ENCODE peak calls at places on chromosome 6, in nine cellular contexts. One of them, this sample, is unnamed.

GRCh38 chr6:44227138-44227770 is 3.9 kb downstream of the SLC29A1 start:
- DNase-seq in ureter: no peak
- DNase-seq in activated naive CD4-positive, alpha-beta T cell treated with anti-CD3 and anti-CD28 coated beads, Interleukin-2, amount 10 ng/mL, durations not matched to agents 7 days and 5 days: no peak
- DNase-seq in fibroblast of the aortic adventitia: no peak
- DNase-seq in stimulated activated naive CD8-positive, alpha-beta T cell treated with anti-CD3 and anti-CD28 coated beads, Interleukin-15, Interleukin-2, amounts not matched to agents 100 U/mL and 50 U/mL, for 24 hours: no peak
- DNase-seq in lower leg skin: no peak
- DNase-seq in progenitor cell of endocrine pancreas: no peak
- DNase-seq in anterior cingulate cortex: no peak
- DNase-seq in neural crest cell: no peak
- DNase-seq in this sample: no peak

GRCh38 chr6:37637562-37638413 is 59.9 kb downstream of the MDGA1 start:
- DNase-seq in ureter: no peak
- DNase-seq in activated naive CD4-positive, alpha-beta T cell treated with anti-CD3 and anti-CD28 coated beads, Interleukin-2, amount 10 ng/mL, durations not matched to agents 7 days and 5 days: no peak
- DNase-seq in fibroblast of the aortic adventitia: no peak
- DNase-seq in stimulated activated naive CD8-positive, alpha-beta T cell treated with anti-CD3 and anti-CD28 coated beads, Interleukin-15, Interleukin-2, amounts not matched to agents 100 U/mL and 50 U/mL, for 24 hours: no peak
- DNase-seq in lower leg skin: no peak
- DNase-seq in progenitor cell of endocrine pancreas: no peak
- DNase-seq in anterior cingulate cortex: no peak
- DNase-seq in neural crest cell: no peak
- DNase-seq in this sample: no peak

GRCh38 chr6:30091577-30092381 is 16.2 kb upstream of the RNF39 start:
- DNase-seq in ureter: peak
- DNase-seq in activated naive CD4-positive, alpha-beta T cell treated with anti-CD3 and anti-CD28 coated beads, Interleukin-2, amount 10 ng/mL, durations not matched to agents 7 days and 5 days: no peak
- DNase-seq in fibroblast of the aortic adventitia: peak
- DNase-seq in stimulated activated naive CD8-positive, alpha-beta T cell treated with anti-CD3 and anti-CD28 coated beads, Interleukin-15, Interleukin-2, amounts not matched to agents 100 U/mL and 50 U/mL, for 24 hours: no peak
- DNase-seq in lower leg skin: no peak
- DNase-seq in progenitor cell of endocrine pancreas: no peak
- DNase-seq in anterior cingulate cortex: no peak
- DNase-seq in neural crest cell: no peak
- DNase-seq in this sample: no peak

GRCh38 chr6:148217921-148218320 is 124.7 kb upstream of the SASH1 start:
- DNase-seq in ureter: no peak
- DNase-seq in activated naive CD4-positive, alpha-beta T cell treated with anti-CD3 and anti-CD28 coated beads, Interleukin-2, amount 10 ng/mL, durations not matched to agents 7 days and 5 days: no peak
- DNase-seq in fibroblast of the aortic adventitia: no peak
- DNase-seq in stimulated activated naive CD8-positive, alpha-beta T cell treated with anti-CD3 and anti-CD28 coated beads, Interleukin-15, Interleukin-2, amounts not matched to agents 100 U/mL and 50 U/mL, for 24 hours: no peak
- DNase-seq in lower leg skin: no peak
- DNase-seq in progenitor cell of endocrine pancreas: no peak
- DNase-seq in anterior cingulate cortex: no peak
- DNase-seq in neural crest cell: no peak
- DNase-seq in this sample: no peak

GRCh38 chr6:69791065-69791471 is 5.7 kb downstream of the LMBRD1 start:
- DNase-seq in ureter: no peak
- DNase-seq in activated naive CD4-positive, alpha-beta T cell treated with anti-CD3 and anti-CD28 coated beads, Interleukin-2, amount 10 ng/mL, durations not matched to agents 7 days and 5 days: no peak
- DNase-seq in fibroblast of the aortic adventitia: no peak
- DNase-seq in stimulated activated naive CD8-positive, alpha-beta T cell treated with anti-CD3 and anti-CD28 coated beads, Interleukin-15, Interleukin-2, amounts not matched to agents 100 U/mL and 50 U/mL, for 24 hours: no peak
- DNase-seq in lower leg skin: no peak
- DNase-seq in progenitor cell of endocrine pancreas: no peak
- DNase-seq in anterior cingulate cortex: no peak
- DNase-seq in neural crest cell: no peak
- DNase-seq in this sample: no peak

GRCh38 chr6:111980168-111980567 is 73.7 kb upstream of the CCN6 start:
- DNase-seq in ureter: no peak
- DNase-seq in activated naive CD4-positive, alpha-beta T cell treated with anti-CD3 and anti-CD28 coated beads, Interleukin-2, amount 10 ng/mL, durations not matched to agents 7 days and 5 days: no peak
- DNase-seq in fibroblast of the aortic adventitia: peak
- DNase-seq in stimulated activated naive CD8-positive, alpha-beta T cell treated with anti-CD3 and anti-CD28 coated beads, Interleukin-15, Interleukin-2, amounts not matched to agents 100 U/mL and 50 U/mL, for 24 hours: no peak
- DNase-seq in lower leg skin: no peak
- DNase-seq in progenitor cell of endocrine pancreas: no peak
- DNase-seq in anterior cingulate cortex: no peak
- DNase-seq in neural crest cell: no peak
- DNase-seq in this sample: no peak

GRCh38 chr6:7910298-7910653 is 312 bp downstream of the TXNDC5 start:
- DNase-seq in ureter: no peak
- DNase-seq in activated naive CD4-positive, alpha-beta T cell treated with anti-CD3 and anti-CD28 coated beads, Interleukin-2, amount 10 ng/mL, durations not matched to agents 7 days and 5 days: no peak
- DNase-seq in fibroblast of the aortic adventitia: no peak
- DNase-seq in stimulated activated naive CD8-positive, alpha-beta T cell treated with anti-CD3 and anti-CD28 coated beads, Interleukin-15, Interleukin-2, amounts not matched to agents 100 U/mL and 50 U/mL, for 24 hours: no peak
- DNase-seq in lower leg skin: no peak
- DNase-seq in progenitor cell of endocrine pancreas: no peak
- DNase-seq in anterior cingulate cortex: no peak
- DNase-seq in neural crest cell: peak
- DNase-seq in this sample: no peak

GRCh38 chr6:46233131-46233530 is 62.4 kb upstream of the ENPP5 start:
- DNase-seq in ureter: no peak
- DNase-seq in activated naive CD4-positive, alpha-beta T cell treated with anti-CD3 and anti-CD28 coated beads, Interleukin-2, amount 10 ng/mL, durations not matched to agents 7 days and 5 days: no peak
- DNase-seq in fibroblast of the aortic adventitia: no peak
- DNase-seq in stimulated activated naive CD8-positive, alpha-beta T cell treated with anti-CD3 and anti-CD28 coated beads, Interleukin-15, Interleukin-2, amounts not matched to agents 100 U/mL and 50 U/mL, for 24 hours: no peak
- DNase-seq in lower leg skin: no peak
- DNase-seq in progenitor cell of endocrine pancreas: no peak
- DNase-seq in anterior cingulate cortex: no peak
- DNase-seq in neural crest cell: no peak
- DNase-seq in this sample: no peak

GRCh38 chr6:75210885-75211739 is 5.3 kb upstream of the COL12A1 start:
- DNase-seq in ureter: peak
- DNase-seq in activated naive CD4-positive, alpha-beta T cell treated with anti-CD3 and anti-CD28 coated beads, Interleukin-2, amount 10 ng/mL, durations not matched to agents 7 days and 5 days: peak
- DNase-seq in fibroblast of the aortic adventitia: peak
- DNase-seq in stimulated activated naive CD8-positive, alpha-beta T cell treated with anti-CD3 and anti-CD28 coated beads, Interleukin-15, Interleukin-2, amounts not matched to agents 100 U/mL and 50 U/mL, for 24 hours: peak
- DNase-seq in lower leg skin: no peak
- DNase-seq in progenitor cell of endocrine pancreas: no peak
- DNase-seq in anterior cingulate cortex: peak
- DNase-seq in neural crest cell: peak
- DNase-seq in this sample: no peak

GRCh38 chr6:94736231-94736630 is 841.1 kb upstream of the MANEA start:
- DNase-seq in ureter: no peak
- DNase-seq in activated naive CD4-positive, alpha-beta T cell treated with anti-CD3 and anti-CD28 coated beads, Interleukin-2, amount 10 ng/mL, durations not matched to agents 7 days and 5 days: no peak
- DNase-seq in fibroblast of the aortic adventitia: no peak
- DNase-seq in stimulated activated naive CD8-positive, alpha-beta T cell treated with anti-CD3 and anti-CD28 coated beads, Interleukin-15, Interleukin-2, amounts not matched to agents 100 U/mL and 50 U/mL, for 24 hours: no peak
- DNase-seq in lower leg skin: no peak
- DNase-seq in progenitor cell of endocrine pancreas: no peak
- DNase-seq in anterior cingulate cortex: no peak
- DNase-seq in neural crest cell: no peak
- DNase-seq in this sample: no peak

GRCh38 chr6:33419580-33420492 is at the start of gene SYNGAP1:
- DNase-seq in ureter: peak
- DNase-seq in activated naive CD4-positive, alpha-beta T cell treated with anti-CD3 and anti-CD28 coated beads, Interleukin-2, amount 10 ng/mL, durations not matched to agents 7 days and 5 days: peak
- DNase-seq in fibroblast of the aortic adventitia: peak
- DNase-seq in stimulated activated naive CD8-positive, alpha-beta T cell treated with anti-CD3 and anti-CD28 coated beads, Interleukin-15, Interleukin-2, amounts not matched to agents 100 U/mL and 50 U/mL, for 24 hours: peak
- DNase-seq in lower leg skin: peak
- DNase-seq in progenitor cell of endocrine pancreas: no peak
- DNase-seq in anterior cingulate cortex: peak
- DNase-seq in neural crest cell: no peak
- DNase-seq in this sample: no peak

GRCh38 chr6:161745594-161745993 is 471.7 kb upstream of the AGPAT4 start:
- DNase-seq in ureter: no peak
- DNase-seq in activated naive CD4-positive, alpha-beta T cell treated with anti-CD3 and anti-CD28 coated beads, Interleukin-2, amount 10 ng/mL, durations not matched to agents 7 days and 5 days: no peak
- DNase-seq in fibroblast of the aortic adventitia: no peak
- DNase-seq in stimulated activated naive CD8-positive, alpha-beta T cell treated with anti-CD3 and anti-CD28 coated beads, Interleukin-15, Interleukin-2, amounts not matched to agents 100 U/mL and 50 U/mL, for 24 hours: no peak
- DNase-seq in lower leg skin: no peak
- DNase-seq in progenitor cell of endocrine pancreas: no peak
- DNase-seq in anterior cingulate cortex: no peak
- DNase-seq in neural crest cell: no peak
- DNase-seq in this sample: no peak

GRCh38 chr6:29596381-29596900 is 11.5 kb downstream of the OR2H2 start:
- DNase-seq in ureter: no peak
- DNase-seq in activated naive CD4-positive, alpha-beta T cell treated with anti-CD3 and anti-CD28 coated beads, Interleukin-2, amount 10 ng/mL, durations not matched to agents 7 days and 5 days: no peak
- DNase-seq in fibroblast of the aortic adventitia: no peak
- DNase-seq in stimulated activated naive CD8-positive, alpha-beta T cell treated with anti-CD3 and anti-CD28 coated beads, Interleukin-15, Interleukin-2, amounts not matched to agents 100 U/mL and 50 U/mL, for 24 hours: no peak
- DNase-seq in lower leg skin: no peak
- DNase-seq in progenitor cell of endocrine pancreas: no peak
- DNase-seq in anterior cingulate cortex: no peak
- DNase-seq in neural crest cell: no peak
- DNase-seq in this sample: no peak

GRCh38 chr6:147159536-147160374 is 44.5 kb upstream of the STXBP5 start:
- DNase-seq in ureter: no peak
- DNase-seq in activated naive CD4-positive, alpha-beta T cell treated with anti-CD3 and anti-CD28 coated beads, Interleukin-2, amount 10 ng/mL, durations not matched to agents 7 days and 5 days: no peak
- DNase-seq in fibroblast of the aortic adventitia: no peak
- DNase-seq in stimulated activated naive CD8-positive, alpha-beta T cell treated with anti-CD3 and anti-CD28 coated beads, Interleukin-15, Interleukin-2, amounts not matched to agents 100 U/mL and 50 U/mL, for 24 hours: no peak
- DNase-seq in lower leg skin: no peak
- DNase-seq in progenitor cell of endocrine pancreas: no peak
- DNase-seq in anterior cingulate cortex: no peak
- DNase-seq in neural crest cell: no peak
- DNase-seq in this sample: no peak

GRCh38 chr6:14353798-14354197 is 236.2 kb downstream of the CD83 start:
- DNase-seq in ureter: no peak
- DNase-seq in activated naive CD4-positive, alpha-beta T cell treated with anti-CD3 and anti-CD28 coated beads, Interleukin-2, amount 10 ng/mL, durations not matched to agents 7 days and 5 days: no peak
- DNase-seq in fibroblast of the aortic adventitia: no peak
- DNase-seq in stimulated activated naive CD8-positive, alpha-beta T cell treated with anti-CD3 and anti-CD28 coated beads, Interleukin-15, Interleukin-2, amounts not matched to agents 100 U/mL and 50 U/mL, for 24 hours: no peak
- DNase-seq in lower leg skin: no peak
- DNase-seq in progenitor cell of endocrine pancreas: no peak
- DNase-seq in anterior cingulate cortex: no peak
- DNase-seq in neural crest cell: no peak
- DNase-seq in this sample: no peak

GRCh38 chr6:102300350-102300749 is 906.8 kb downstream of the GRIK2 start:
- DNase-seq in ureter: no peak
- DNase-seq in activated naive CD4-positive, alpha-beta T cell treated with anti-CD3 and anti-CD28 coated beads, Interleukin-2, amount 10 ng/mL, durations not matched to agents 7 days and 5 days: no peak
- DNase-seq in fibroblast of the aortic adventitia: no peak
- DNase-seq in stimulated activated naive CD8-positive, alpha-beta T cell treated with anti-CD3 and anti-CD28 coated beads, Interleukin-15, Interleukin-2, amounts not matched to agents 100 U/mL and 50 U/mL, for 24 hours: no peak
- DNase-seq in lower leg skin: no peak
- DNase-seq in progenitor cell of endocrine pancreas: no peak
- DNase-seq in anterior cingulate cortex: no peak
- DNase-seq in neural crest cell: no peak
- DNase-seq in this sample: no peak

GRCh38 chr6:19336579-19336978 is 500.6 kb upstream of the ID4 start:
- DNase-seq in ureter: no peak
- DNase-seq in activated naive CD4-positive, alpha-beta T cell treated with anti-CD3 and anti-CD28 coated beads, Interleukin-2, amount 10 ng/mL, durations not matched to agents 7 days and 5 days: no peak
- DNase-seq in fibroblast of the aortic adventitia: no peak
- DNase-seq in stimulated activated naive CD8-positive, alpha-beta T cell treated with anti-CD3 and anti-CD28 coated beads, Interleukin-15, Interleukin-2, amounts not matched to agents 100 U/mL and 50 U/mL, for 24 hours: no peak
- DNase-seq in lower leg skin: no peak
- DNase-seq in progenitor cell of endocrine pancreas: no peak
- DNase-seq in anterior cingulate cortex: no peak
- DNase-seq in neural crest cell: no peak
- DNase-seq in this sample: no peak

GRCh38 chr6:49787176-49787575 is at the start of gene PGK2:
- DNase-seq in ureter: no peak
- DNase-seq in activated naive CD4-positive, alpha-beta T cell treated with anti-CD3 and anti-CD28 coated beads, Interleukin-2, amount 10 ng/mL, durations not matched to agents 7 days and 5 days: no peak
- DNase-seq in fibroblast of the aortic adventitia: no peak
- DNase-seq in stimulated activated naive CD8-positive, alpha-beta T cell treated with anti-CD3 and anti-CD28 coated beads, Interleukin-15, Interleukin-2, amounts not matched to agents 100 U/mL and 50 U/mL, for 24 hours: no peak
- DNase-seq in lower leg skin: no peak
- DNase-seq in progenitor cell of endocrine pancreas: no peak
- DNase-seq in anterior cingulate cortex: no peak
- DNase-seq in neural crest cell: no peak
- DNase-seq in this sample: no peak

GRCh38 chr6:109073344-109074235 is 21.1 kb downstream of the SESN1 start:
- DNase-seq in ureter: no peak
- DNase-seq in activated naive CD4-positive, alpha-beta T cell treated with anti-CD3 and anti-CD28 coated beads, Interleukin-2, amount 10 ng/mL, durations not matched to agents 7 days and 5 days: peak
- DNase-seq in fibroblast of the aortic adventitia: peak
- DNase-seq in stimulated activated naive CD8-positive, alpha-beta T cell treated with anti-CD3 and anti-CD28 coated beads, Interleukin-15, Interleukin-2, amounts not matched to agents 100 U/mL and 50 U/mL, for 24 hours: peak
- DNase-seq in lower leg skin: no peak
- DNase-seq in progenitor cell of endocrine pancreas: no peak
- DNase-seq in anterior cingulate cortex: peak
- DNase-seq in neural crest cell: peak
- DNase-seq in this sample: no peak

GRCh38 chr6:141467041-141467440 is 665.7 kb upstream of the GJE1 start:
- DNase-seq in ureter: no peak
- DNase-seq in activated naive CD4-positive, alpha-beta T cell treated with anti-CD3 and anti-CD28 coated beads, Interleukin-2, amount 10 ng/mL, durations not matched to agents 7 days and 5 days: no peak
- DNase-seq in fibroblast of the aortic adventitia: no peak
- DNase-seq in stimulated activated naive CD8-positive, alpha-beta T cell treated with anti-CD3 and anti-CD28 coated beads, Interleukin-15, Interleukin-2, amounts not matched to agents 100 U/mL and 50 U/mL, for 24 hours: no peak
- DNase-seq in lower leg skin: no peak
- DNase-seq in progenitor cell of endocrine pancreas: no peak
- DNase-seq in anterior cingulate cortex: no peak
- DNase-seq in neural crest cell: no peak
- DNase-seq in this sample: no peak

GRCh38 chr6:70982747-70983146 is 25.9 kb upstream of the B3GAT2 start:
- DNase-seq in ureter: no peak
- DNase-seq in activated naive CD4-positive, alpha-beta T cell treated with anti-CD3 and anti-CD28 coated beads, Interleukin-2, amount 10 ng/mL, durations not matched to agents 7 days and 5 days: no peak
- DNase-seq in fibroblast of the aortic adventitia: no peak
- DNase-seq in stimulated activated naive CD8-positive, alpha-beta T cell treated with anti-CD3 and anti-CD28 coated beads, Interleukin-15, Interleukin-2, amounts not matched to agents 100 U/mL and 50 U/mL, for 24 hours: no peak
- DNase-seq in lower leg skin: no peak
- DNase-seq in progenitor cell of endocrine pancreas: no peak
- DNase-seq in anterior cingulate cortex: no peak
- DNase-seq in neural crest cell: no peak
- DNase-seq in this sample: no peak

This sample was measured in ascending aorta.